ENCODE peak calls at places on chromosomes 6 and 20, in four cellular contexts. Y, S, G and B are unnamed samples.

GRCh38 chr6:18707714-18708439 is 320.7 kb downstream of the RNF144B start:
- DNase-seq in S (no peak), G (no peak), Y (no peak), B (no peak)

GRCh38 chr20:54184920-54185626 is 11.3 kb upstream of the CYP24A1 start:
- DNase-seq in S (no peak), Y (no peak), G (no peak), B (no peak)

GRCh38 chr20:58650776-58651547 is at the start of gene STX16:
- DNase-seq in S (peak), Y (peak), G (peak), B (peak)

GRCh38 chr6:103122766-103123601 is 1729.5 kb downstream of the GRIK2 start:
- DNase-seq in G (peak), S (no peak), Y (peak), B (peak)

GRCh38 chr20:24048014-24048611 is 59.5 kb upstream of the GGTLC1 start:
- DNase-seq in Y (no peak), S (no peak), G (no peak), B (no peak)

GRCh38 chr6:83867527-83868161 is 8.2 kb downstream of the CYB5R4 start:
- DNase-seq in Y (no peak), G (no peak), S (no peak), B (peak)

GRCh38 chr6:109482913-109483743 is at the start of gene ZBTB24:
- DNase-seq in S (peak), G (no peak), Y (peak), B (peak)

GRCh38 chr6:75317503-75318206 is 33.1 kb upstream of the TMEM30A start:
- DNase-seq in S (no peak), G (no peak), Y (no peak), B (no peak)

GRCh38 chr20:36162272-36162966 is 7.9 kb downstream of the EPB41L1 start:
- DNase-seq in S (no peak), G (no peak), Y (no peak), B (no peak)

GRCh38 chr6:1016329-1017302 is 295.3 kb upstream of the FOXQ1 start:
- DNase-seq in S (no peak), G (no peak), Y (no peak), B (no peak)

GRCh38 chr6:165231581-165232276 is 77.7 kb downstream of the C6orf118 start:
- DNase-seq in Y (peak), G (no peak), S (no peak), B (no peak)

GRCh38 chr6:28589234-28589951 is 63.7 kb downstream of the GPX5 start:
- DNase-seq in G (peak), S (no peak), Y (no peak), B (peak)

GRCh38 chr6:7747016-7747415 is 21.1 kb downstream of the BMP6 start:
- DNase-seq in S (no peak), Y (no peak), G (no peak), B (no peak)